ENCODE peak calls at places on chromosomes 7 and 10, in five cellular contexts. One of them, this sample, is unnamed.

GRCh38 chr7:105776986-105777910 is 99.2 kb downstream of the ATXN7L1 start:
- DNase-seq in stomach: no peak
- DNase-seq in brain microvascular endothelial cell: no peak
- DNase-seq in fibroblast of villous mesenchyme: no peak
- DNase-seq in lower leg skin: no peak
- DNase-seq in this sample: peak

GRCh38 chr7:25288536-25289283 is 60.4 kb upstream of the NPVF start:
- DNase-seq in fibroblast of villous mesenchyme: no peak
- DNase-seq in brain microvascular endothelial cell: no peak
- DNase-seq in lower leg skin: no peak
- DNase-seq in stomach: no peak
- DNase-seq in this sample: no peak

GRCh38 chr10:26365681-26366327 is 72.3 kb upstream of the APBB1IP start:
- DNase-seq in fibroblast of villous mesenchyme: no peak
- DNase-seq in lower leg skin: no peak
- DNase-seq in brain microvascular endothelial cell: no peak
- DNase-seq in stomach: no peak
- DNase-seq in this sample: no peak

GRCh38 chr7:64832136-64832535 is 37.9 kb downstream of the ZNF138 start:
- DNase-seq in brain microvascular endothelial cell: no peak
- DNase-seq in stomach: no peak
- DNase-seq in fibroblast of villous mesenchyme: no peak
- DNase-seq in lower leg skin: no peak
- DNase-seq in this sample: no peak

GRCh38 chr7:35646289-35647033 is 48.5 kb downstream of the HERPUD2 start:
- DNase-seq in brain microvascular endothelial cell: no peak
- DNase-seq in fibroblast of villous mesenchyme: peak
- DNase-seq in lower leg skin: no peak
- DNase-seq in stomach: no peak
- DNase-seq in this sample: peak

GRCh38 chr7:45117582-45117981 is 6.1 kb upstream of the TBRG4 start:
- DNase-seq in fibroblast of villous mesenchyme: no peak
- DNase-seq in brain microvascular endothelial cell: no peak
- DNase-seq in stomach: no peak
- DNase-seq in lower leg skin: no peak
- DNase-seq in this sample: no peak

GRCh38 chr10:123583639-123584418 is 82.3 kb upstream of the GPR26 start:
- DNase-seq in fibroblast of villous mesenchyme: peak
- DNase-seq in lower leg skin: peak
- DNase-seq in brain microvascular endothelial cell: peak
- DNase-seq in stomach: peak
- DNase-seq in this sample: peak

GRCh38 chr10:69826094-69826493 is 24.4 kb downstream of the COL13A1 start:
- DNase-seq in lower leg skin: no peak
- DNase-seq in fibroblast of villous mesenchyme: no peak
- DNase-seq in brain microvascular endothelial cell: no peak
- DNase-seq in stomach: no peak
- DNase-seq in this sample: no peak

GRCh38 chr7:100584677-100585510 is 1.0 kb downstream of the LRCH4 start:
- DNase-seq in fibroblast of villous mesenchyme: peak
- DNase-seq in lower leg skin: peak
- DNase-seq in brain microvascular endothelial cell: peak
- DNase-seq in stomach: peak
- DNase-seq in this sample: peak

GRCh38 chr10:106935978-106936451 is 228.5 kb downstream of the SORCS1 start:
- DNase-seq in brain microvascular endothelial cell: no peak
- DNase-seq in fibroblast of villous mesenchyme: no peak
- DNase-seq in stomach: no peak
- DNase-seq in lower leg skin: no peak
- DNase-seq in this sample: no peak

GRCh38 chr7:105188201-105188600 is 174.2 kb downstream of the KMT2E start:
- DNase-seq in brain microvascular endothelial cell: no peak
- DNase-seq in fibroblast of villous mesenchyme: no peak
- DNase-seq in lower leg skin: no peak
- DNase-seq in stomach: no peak
- DNase-seq in this sample: peak

GRCh38 chr7:155206286-155207020 is 91.2 kb upstream of the INSIG1 start:
- DNase-seq in brain microvascular endothelial cell: peak
- DNase-seq in lower leg skin: peak
- DNase-seq in stomach: peak
- DNase-seq in fibroblast of villous mesenchyme: peak
- DNase-seq in this sample: peak

GRCh38 chr7:131039355-131039762 is 288.3 kb upstream of the MKLN1 start:
- DNase-seq in fibroblast of villous mesenchyme: no peak
- DNase-seq in stomach: no peak
- DNase-seq in lower leg skin: no peak
- DNase-seq in brain microvascular endothelial cell: no peak
- DNase-seq in this sample: peak
- H3K4me3 ChIP-seq in fibroblast of villous mesenchyme: no peak
- H3K4me3 ChIP-seq in stomach: no peak
- H3K4me3 ChIP-seq in lower leg skin: no peak
- H3K4me3 ChIP-seq in brain microvascular endothelial cell: no peak
- H3K4me3 ChIP-seq in this sample: no peak

DNA sequence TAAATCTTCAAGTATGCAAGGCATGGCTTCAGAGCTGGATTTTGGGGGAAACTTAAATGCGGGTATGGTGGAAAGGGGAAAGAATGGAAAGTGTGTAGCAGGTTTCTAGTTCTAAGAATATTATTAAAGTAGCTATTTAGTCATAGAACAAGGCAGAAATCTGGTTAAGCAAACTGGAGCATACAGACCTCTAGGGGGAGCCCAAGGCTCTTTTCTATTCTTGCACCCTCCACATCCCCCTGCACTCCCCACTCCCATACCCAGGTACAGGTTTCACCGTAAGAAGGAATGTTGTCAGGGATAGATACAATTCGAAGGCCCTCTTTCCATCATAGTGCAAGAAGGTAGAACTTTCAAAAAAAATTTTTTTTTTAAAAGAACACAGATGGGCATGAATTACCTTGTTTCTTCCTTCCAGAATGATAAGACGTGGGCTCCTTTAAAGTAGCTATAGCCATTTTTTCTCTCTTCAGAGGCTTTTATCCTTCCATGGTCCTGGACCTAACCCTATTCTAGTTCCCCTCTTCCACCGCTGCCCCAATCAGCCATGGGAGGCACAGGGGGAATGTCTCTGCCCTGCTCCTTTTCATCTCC is 41.5 kb upstream of the SMIM30 start:
- DNase-seq in stomach: no peak
- DNase-seq in brain microvascular endothelial cell: peak
- DNase-seq in lower leg skin: no peak
- DNase-seq in fibroblast of villous mesenchyme: peak
- DNase-seq in this sample: peak
- TF ChIP-seq CTCF in stomach: no peak
- TF ChIP-seq CTCF in brain microvascular endothelial cell: peak
- TF ChIP-seq CTCF in lower leg skin: no peak
- TF ChIP-seq CTCF in fibroblast of villous mesenchyme: peak
- TF ChIP-seq CTCF in this sample: peak

GRCh38 chr7:76047305-76047810 is 442 bp downstream of the STYXL1 start:
- DNase-seq in fibroblast of villous mesenchyme: peak
- DNase-seq in stomach: no peak
- DNase-seq in brain microvascular endothelial cell: no peak
- DNase-seq in lower leg skin: no peak
- DNase-seq in this sample: peak

GRCh38 chr7:76048668-76048988 is 722 bp downstream of the MDH2 start:
- DNase-seq in stomach: peak
- DNase-seq in brain microvascular endothelial cell: no peak
- DNase-seq in lower leg skin: no peak
- DNase-seq in fibroblast of villous mesenchyme: no peak
- DNase-seq in this sample: no peak

GRCh38 chr7:76049295-76049694 is 1.4 kb downstream of the MDH2 start:
- DNase-seq in brain microvascular endothelial cell: no peak
- DNase-seq in stomach: no peak
- DNase-seq in lower leg skin: no peak
- DNase-seq in fibroblast of villous mesenchyme: no peak
- DNase-seq in this sample: no peak

GRCh38 chr7:76050545-76050944 is 2.6 kb downstream of the MDH2 start:
- DNase-seq in brain microvascular endothelial cell: no peak
- DNase-seq in stomach: no peak
- DNase-seq in fibroblast of villous mesenchyme: no peak
- DNase-seq in lower leg skin: no peak
- DNase-seq in this sample: no peak

GRCh38 chr7:76047811-76048667 is at the start of the genes MDH2 and STYXL1:
- DNase-seq in fibroblast of villous mesenchyme: peak
- DNase-seq in lower leg skin: peak
- DNase-seq in stomach: peak
- DNase-seq in brain microvascular endothelial cell: peak
- DNase-seq in this sample: peak
- H3K4me3 ChIP-seq in fibroblast of villous mesenchyme: peak
- H3K4me3 ChIP-seq in lower leg skin: peak
- H3K4me3 ChIP-seq in stomach: peak
- H3K4me3 ChIP-seq in brain microvascular endothelial cell: peak
- H3K4me3 ChIP-seq in this sample: peak

DNA sequence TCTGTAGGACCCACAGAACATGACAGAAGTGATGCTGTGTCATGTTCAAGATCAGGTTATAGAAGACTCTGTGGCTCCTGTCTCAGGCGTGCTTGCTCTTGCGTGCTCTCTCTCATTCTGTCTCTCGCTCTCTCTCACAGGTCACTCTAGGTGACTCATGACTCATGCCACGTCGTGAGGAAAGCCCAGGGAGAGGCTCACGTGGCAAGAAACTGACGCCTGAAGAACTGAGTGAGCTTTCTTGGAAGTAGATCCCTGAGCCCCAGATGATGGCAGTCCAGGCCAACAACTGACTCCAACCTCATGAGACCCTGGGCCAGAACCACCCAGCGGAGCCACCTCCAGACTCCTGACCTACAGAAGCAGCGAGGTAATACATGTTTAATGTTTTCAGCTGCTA is 103.3 kb downstream of the DNMBP start:
- DNase-seq in fibroblast of villous mesenchyme: peak
- DNase-seq in lower leg skin: peak
- DNase-seq in brain microvascular endothelial cell: peak
- DNase-seq in stomach: peak
- DNase-seq in this sample: peak
- TF ChIP-seq CTCF in fibroblast of villous mesenchyme: no peak
- TF ChIP-seq CTCF in lower leg skin: no peak
- TF ChIP-seq CTCF in brain microvascular endothelial cell: peak
- TF ChIP-seq CTCF in stomach: no peak
- TF ChIP-seq CTCF in this sample: peak

GRCh38 chr7:43443380-43443779 is 139.5 kb upstream of the STK17A start:
- DNase-seq in fibroblast of villous mesenchyme: no peak
- DNase-seq in brain microvascular endothelial cell: no peak
- DNase-seq in stomach: no peak
- DNase-seq in lower leg skin: no peak
- DNase-seq in this sample: peak
- H3K4me3 ChIP-seq in fibroblast of villous mesenchyme: no peak
- H3K4me3 ChIP-seq in brain microvascular endothelial cell: no peak
- H3K4me3 ChIP-seq in stomach: no peak
- H3K4me3 ChIP-seq in lower leg skin: no peak
- H3K4me3 ChIP-seq in this sample: no peak

GRCh38 chr7:151087247-151088018 is 1.2 kb downstream of the AGAP3 start:
- DNase-seq in brain microvascular endothelial cell: no peak
- DNase-seq in fibroblast of villous mesenchyme: peak
- DNase-seq in lower leg skin: no peak
- DNase-seq in stomach: peak
- DNase-seq in this sample: peak
- TF ChIP-seq CTCF in brain microvascular endothelial cell: no peak
- TF ChIP-seq CTCF in fibroblast of villous mesenchyme: peak
- TF ChIP-seq CTCF in lower leg skin: no peak
- TF ChIP-seq CTCF in stomach: no peak
- TF ChIP-seq CTCF in this sample: peak

GRCh38 chr10:3651969-3652653 is 132.9 kb downstream of the KLF6 start:
- DNase-seq in fibroblast of villous mesenchyme: no peak
- DNase-seq in lower leg skin: no peak
- DNase-seq in stomach: no peak
- DNase-seq in brain microvascular endothelial cell: no peak
- DNase-seq in this sample: no peak
- H3K4me3 ChIP-seq in fibroblast of villous mesenchyme: no peak
- H3K4me3 ChIP-seq in lower leg skin: no peak
- H3K4me3 ChIP-seq in stomach: no peak
- H3K4me3 ChIP-seq in brain microvascular endothelial cell: no peak
- H3K4me3 ChIP-seq in this sample: no peak

DNA sequence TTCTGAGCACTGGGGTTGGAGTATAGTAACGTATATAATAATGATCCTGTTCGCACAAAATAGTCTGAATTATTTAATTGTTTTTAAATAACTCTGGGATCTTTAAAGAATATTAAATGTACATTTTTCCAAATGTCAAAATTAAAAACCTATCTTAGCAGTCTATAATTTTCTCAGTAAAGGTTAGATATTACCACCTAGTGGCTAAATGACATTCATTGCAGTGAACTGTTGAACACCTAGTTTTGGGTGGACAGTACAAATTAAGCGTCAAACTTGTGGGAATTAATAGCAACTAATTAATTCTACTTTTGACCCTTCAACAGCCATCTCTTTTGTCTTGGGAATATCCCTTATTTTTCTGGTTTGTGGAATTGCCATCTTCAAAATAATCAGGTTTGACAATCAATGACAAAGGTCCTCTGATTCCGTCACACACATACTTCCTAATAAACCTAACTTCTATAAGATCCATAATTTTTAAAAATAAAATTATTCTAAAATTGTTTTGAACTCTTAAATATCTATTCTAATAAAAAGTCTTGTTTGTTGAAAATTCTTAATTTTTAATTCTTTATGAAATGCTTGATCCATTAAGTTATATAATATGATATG is 165.7 kb downstream of the SEMA3D start:
- DNase-seq in stomach: no peak
- DNase-seq in fibroblast of villous mesenchyme: peak
- DNase-seq in lower leg skin: no peak
- DNase-seq in brain microvascular endothelial cell: no peak
- DNase-seq in this sample: peak
- TF ChIP-seq CTCF in stomach: no peak
- TF ChIP-seq CTCF in fibroblast of villous mesenchyme: peak
- TF ChIP-seq CTCF in lower leg skin: no peak
- TF ChIP-seq CTCF in brain microvascular endothelial cell: peak
- TF ChIP-seq CTCF in this sample: peak

This sample was measured in choroid plexus epithelial cell.